ENCODE peak calls at places on chromosomes 11 and 22, in ten cellular contexts. H is PC-9, X is sigmoid colon, L is fibroblast of lung, K is WERI-Rb-1, E is dorsolateral prefrontal cortex, R is upper lobe of right lung, U is brain microvascular endothelial cell, F is left lung, O is stomach. M is an unnamed sample. For H3K27me3, the result is how much of the 10 kb centered on the place peaks cover.

GRCh38 chr11:99687320-99687719 is 666.6 kb downstream of the CNTN5 start:
- DNase-seq in E (no peak), K (no peak), R (no peak), X (no peak), H (no peak), L (no peak), F (no peak), O (no peak), U (no peak), M (no peak)

GRCh38 chr11:123430736-123431356 is 777 bp downstream of the GRAMD1B start:
- DNase-seq in U (peak), H (peak), X (peak), K (no peak), E (peak), R (peak), O (peak), F (peak), L (peak), M (no peak)

GRCh38 chr11:63937713-63938480 is 905 bp upstream of the NAA40 start:
- DNase-seq in X (no peak), U (no peak), O (no peak), R (no peak), E (no peak), K (no peak), F (no peak), H (peak), L (no peak), M (no peak)

GRCh38 chr22:41664490-41664889 is 24.2 kb downstream of the SNU13 start:
- DNase-seq in H (no peak), F (no peak), R (no peak), U (no peak), E (no peak), K (no peak), L (no peak), X (no peak), O (no peak), M (no peak)

GRCh38 chr11:1478544-1478943 is 8.0 kb downstream of the MOB2 start:
- DNase-seq in F (no peak), K (no peak), O (no peak), E (no peak), X (peak), H (no peak), R (peak), L (no peak), U (no peak), M (no peak)

GRCh38 chr22:20866716-20867115 is 7.9 kb downstream of the SNAP29 start:
- DNase-seq in H (no peak), O (no peak), F (no peak), E (no peak), L (no peak), U (no peak), K (no peak), X (no peak), R (no peak), M (no peak)

GRCh38 chr11:61134801-61135257 is 26.4 kb downstream of the VPS37C start:
- DNase-seq in X (peak), R (peak), E (no peak), K (no peak), O (no peak), H (no peak), F (no peak), L (no peak), U (no peak), M (no peak)

GRCh38 chr22:44891791-44892190 is 118.0 kb downstream of the PHF21B start:
- DNase-seq in H (no peak), O (no peak), U (no peak), F (no peak), K (no peak), E (no peak), L (no peak), X (no peak), R (peak), M (no peak)

GRCh38 chr11:57903441-57904123 is 120.1 kb upstream of the OR9Q1 start:
- DNase-seq in U (no peak), K (no peak), X (no peak), R (no peak), O (peak), E (peak), L (peak), F (peak), H (peak), M (peak)

GRCh38 chr11:68213555-68214172 is 568 bp upstream of the KMT5B start:
- DNase-seq in L (peak), K (peak), O (peak), H (peak), E (peak), X (peak), U (peak), F (peak), R (peak), M (peak)

GRCh38 chr11:61910473-61911123 is 6.8 kb downstream of the RAB3IL1 start:
- DNase-seq in O (no peak), H (no peak), U (no peak), L (no peak), X (peak), K (no peak), R (peak), F (no peak), E (no peak), M (no peak)

GRCh38 chr11:95939091-95939490 is 15.2 kb upstream of the MTMR2 start:
- DNase-seq in E (no peak), L (no peak), H (no peak), U (no peak), X (no peak), O (no peak), K (no peak), F (no peak), R (no peak), M (no peak)

GRCh38 chr22:30308518-30309230 is 18.1 kb downstream of the TBC1D10A start:
- DNase-seq in R (no peak), K (no peak), U (no peak), L (peak), O (no peak), E (no peak), H (no peak), F (no peak), X (peak), M (no peak)

GRCh38 chr22:25008666-25009065 is 56.1 kb downstream of the KIAA1671 start:
- DNase-seq in X (no peak), H (peak), K (no peak), L (no peak), F (no peak), E (no peak), U (no peak), R (no peak), O (no peak), M (peak)

GRCh38 chr22:28894320-28894719 is 10.9 kb downstream of the ZNRF3 start:
- DNase-seq in E (no peak), O (no peak), L (no peak), H (peak), U (no peak), X (no peak), F (no peak), K (peak), R (no peak), M (no peak)

GRCh38 chr11:116262370-116262769 is 510.4 kb downstream of the BUD13 start:
- DNase-seq in O (no peak), L (no peak), H (no peak), F (no peak), K (peak), U (no peak), X (no peak), E (no peak), R (no peak), M (no peak)

GRCh38 chr11:47593934-47594855 is at the start of gene C1QTNF4:
- DNase-seq in E (no peak), O (no peak), R (no peak), L (no peak), X (no peak), K (peak), U (no peak), H (no peak), F (no peak), M (no peak)

GRCh38 chr11:1854132-1854948 is 1.5 kb downstream of the LSP1 start:
- DNase-seq in X (no peak), F (no peak), L (no peak), K (no peak), R (no peak), U (no peak), O (no peak), E (no peak), H (no peak), M (no peak)

GRCh38 chr11:112615238-112615637 is 346.0 kb upstream of the NCAM1 start:
- DNase-seq in F (no peak), H (no peak), K (no peak), E (no peak), R (no peak), O (no peak), L (no peak), U (no peak), X (no peak), M (no peak)

GRCh38 chr11:60482361-60482760 is 10.2 kb upstream of the MS4A12 start:
- DNase-seq in X (no peak), R (no peak), L (no peak), O (no peak), K (no peak), U (no peak), F (peak), E (no peak), H (no peak), M (no peak)

GRCh38 chr22:21972293-21972779 is 10.3 kb downstream of the TOP3B start:
- DNase-seq in K (peak), R (no peak), H (no peak), U (peak), F (no peak), O (no peak), E (peak), L (no peak), X (no peak), M (no peak)

GRCh38 chr11:64406221-64406946 is 47.4 kb downstream of the RPS6KA4 start:
- DNase-seq in F (no peak), O (no peak), X (peak), U (no peak), H (no peak), R (no peak), K (no peak), E (no peak), L (no peak), M (no peak)

GRCh38 chr11:11876458-11876857 is 34.7 kb downstream of the USP47 start:
- DNase-seq in E (no peak), L (no peak), U (peak), K (no peak), R (no peak), H (no peak), F (no peak), X (no peak), O (no peak), M (no peak)

DNA sequence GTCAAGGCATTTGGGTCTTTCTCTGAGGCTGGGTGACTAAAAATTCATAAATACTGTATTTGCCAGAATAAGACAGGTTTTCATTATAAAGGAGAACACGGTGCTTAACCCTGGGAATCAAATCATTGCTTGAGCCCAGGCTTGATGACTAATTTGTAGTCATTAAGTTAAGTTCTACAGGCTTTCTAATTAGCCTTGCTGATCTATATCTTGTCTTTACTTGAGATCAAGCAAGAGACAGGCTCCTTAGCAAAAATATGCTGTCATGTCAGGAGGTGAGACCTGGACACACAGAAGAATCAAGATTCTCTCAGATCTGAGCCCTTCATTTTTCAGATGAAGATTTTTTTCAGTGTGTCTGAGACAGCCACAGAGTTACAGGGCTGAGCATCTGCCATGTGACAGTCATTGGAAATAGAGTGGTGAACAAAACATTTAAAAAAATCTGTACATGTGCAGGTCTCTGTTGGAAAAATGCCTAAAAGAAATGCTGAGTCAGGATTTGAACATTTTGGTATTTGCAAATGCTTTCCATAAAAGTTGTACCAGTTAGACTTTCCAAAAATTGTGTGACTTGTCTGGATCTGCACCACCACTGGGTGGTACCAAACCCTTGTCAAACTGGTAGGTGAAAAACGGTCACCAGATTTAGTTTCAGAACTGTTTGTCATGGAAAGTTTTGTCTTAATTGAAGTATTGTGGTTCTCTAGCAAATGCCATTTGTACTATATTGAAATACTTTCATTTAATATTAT is 14.7 kb downstream of the ACAT1 start:
- DNase-seq in L (peak), R (no peak), K (no peak), E (no peak), H (peak), F (no peak), O (no peak), X (no peak), U (no peak), M (no peak)
- TF ChIP-seq CTCF in L (no peak), R (no peak), K (no peak), E (no peak), H (peak), F (no peak), O (no peak), X (no peak), U (peak), M (no peak)

GRCh38 chr22:39917091-39917703 is 16.3 kb downstream of the GRAP2 start:
- DNase-seq in F (no peak), K (peak), E (no peak), U (no peak), X (no peak), L (no peak), H (no peak), O (no peak), R (no peak), M (no peak)

GRCh38 chr22:39914584-39914983 is 13.7 kb downstream of the GRAP2 start:
- DNase-seq in E (no peak), L (no peak), U (no peak), F (no peak), R (no peak), K (no peak), H (no peak), O (no peak), X (no peak), M (no peak)

GRCh38 chr22:39915295-39915726 is 14.4 kb downstream of the GRAP2 start:
- DNase-seq in X (no peak), K (no peak), L (no peak), R (no peak), H (no peak), O (no peak), F (no peak), E (no peak), U (no peak), M (no peak)

GRCh38 chr22:39917776-39918493 is 17.1 kb downstream of the GRAP2 start:
- DNase-seq in H (no peak), L (no peak), O (no peak), R (no peak), K (no peak), E (no peak), F (no peak), U (no peak), X (no peak), M (no peak)

DNA sequence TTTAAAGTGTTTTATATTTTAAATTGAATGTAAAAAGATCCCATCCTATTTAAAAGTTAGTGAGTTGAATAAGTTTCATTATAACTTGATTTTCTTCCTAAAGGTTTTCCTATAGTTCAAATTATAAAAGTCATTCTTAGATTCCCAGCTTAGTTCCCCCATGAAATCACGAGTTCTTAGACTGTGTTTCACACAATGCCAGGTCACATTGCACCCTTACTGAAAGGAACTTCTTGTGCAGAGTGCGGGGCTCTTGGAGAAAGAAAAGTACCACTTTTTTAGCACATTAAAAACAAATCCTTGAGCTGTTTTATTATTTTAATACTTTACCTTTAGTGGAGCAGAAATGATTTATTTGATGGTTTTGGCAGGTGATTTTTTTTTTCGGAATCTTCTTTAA is 15.6 kb downstream of the GRAP2 start:
- DNase-seq in U (no peak), X (no peak), O (no peak), K (no peak), L (no peak), H (no peak), R (no peak), F (no peak), E (no peak), M (no peak)
- H3K27me3 ChIP-seq in U (under half), X (under half), O (under half), K (under half), L (under half), H (half or more), R (under half), F (half or more), E (under half), M (under half)

GRCh38 chr22:23313791-23314567 is 133.7 kb downstream of the BCR start:
- DNase-seq in L (no peak), F (no peak), O (no peak), U (no peak), K (no peak), X (no peak), E (no peak), H (no peak), R (no peak), M (no peak)

DNA sequence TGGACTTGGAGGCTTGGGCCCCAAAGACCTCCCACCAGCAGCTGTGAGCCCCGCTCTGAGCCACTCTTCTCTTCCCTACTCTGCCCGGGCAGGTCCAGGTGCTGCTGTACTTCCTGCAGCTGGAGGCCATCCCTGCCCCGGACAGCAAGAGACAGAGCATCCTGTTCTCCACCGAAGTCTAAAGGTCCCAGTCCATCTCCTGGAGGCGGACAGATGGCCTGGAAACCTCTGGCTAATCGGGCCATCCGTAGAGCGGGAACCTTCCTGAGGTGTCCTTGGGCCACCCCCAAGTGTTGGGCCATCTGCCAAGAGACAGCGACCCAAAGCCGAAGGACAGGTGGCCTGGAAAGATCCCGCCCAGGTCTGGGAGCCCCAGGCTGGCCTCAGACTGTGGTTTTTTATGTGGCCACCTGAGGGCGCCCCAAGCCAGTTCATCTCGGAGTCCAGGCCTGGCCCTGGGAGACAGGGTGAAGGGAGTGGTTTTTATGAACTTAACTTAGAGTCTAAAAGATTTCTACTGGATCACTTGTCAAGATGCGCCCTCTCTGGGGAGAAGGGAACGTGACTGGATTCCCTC is 135.1 kb downstream of the BCR start:
- DNase-seq in U (peak), K (peak), F (no peak), L (peak), E (peak), R (peak), O (peak), H (no peak), X (peak), M (no peak)
- TF ChIP-seq CTCF in U (peak), K (peak), F (peak), L (peak), E (peak), R (peak), O (peak), H (peak), X (peak), M (peak)

DNA sequence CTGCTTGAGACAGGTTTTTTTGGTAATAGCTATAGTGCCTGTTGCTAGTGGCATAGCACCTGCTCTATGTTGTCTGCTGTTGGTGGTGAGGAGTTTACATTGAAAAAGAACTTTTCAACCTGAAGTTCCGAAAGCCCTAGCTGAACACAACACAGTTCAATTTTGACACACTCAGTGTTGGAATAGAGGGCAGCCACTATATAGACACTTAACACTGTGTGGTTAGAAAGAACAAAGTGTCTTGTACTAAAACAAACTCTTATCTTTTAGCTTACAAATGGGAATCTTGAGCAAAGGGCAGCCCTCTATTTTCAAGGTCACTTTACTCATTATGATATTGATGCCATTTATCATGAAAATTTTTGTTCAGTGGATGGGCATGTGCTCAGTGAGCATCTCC is 18.4 kb downstream of the TBCEL start:
- DNase-seq in K (no peak), X (no peak), O (no peak), L (no peak), F (no peak), U (no peak), H (no peak), R (no peak), E (no peak), M (no peak)
- H3K27me3 ChIP-seq in K (under half), X (under half), O (under half), L (under half), F (under half), U (under half), H (under half), R (under half), E (under half), M (under half)

GRCh38 chr11:129911298-129911697 is 15.9 kb upstream of the NFRKB start:
- DNase-seq in U (peak), O (no peak), E (no peak), X (no peak), K (no peak), R (no peak), H (no peak), F (no peak), L (peak), M (no peak)

GRCh38 chr11:129905402-129905801 is 10.0 kb upstream of the NFRKB start:
- DNase-seq in U (no peak), H (no peak), L (no peak), F (no peak), O (no peak), E (no peak), R (no peak), X (no peak), K (no peak), M (no peak)

GRCh38 chr11:129910360-129910759 is 15.0 kb upstream of the NFRKB start:
- DNase-seq in K (no peak), E (no peak), U (no peak), R (no peak), F (no peak), X (no peak), H (no peak), O (no peak), L (no peak), M (no peak)
- TF ChIP-seq CTCF in K (no peak), E (no peak), U (no peak), R (no peak), F (no peak), X (no peak), H (no peak), O (no peak), L (no peak), M (no peak)

GRCh38 chr11:33551051-33551450 is 149.6 kb downstream of the C11orf91 start:
- DNase-seq in E (no peak), K (no peak), R (no peak), H (no peak), O (no peak), L (peak), U (no peak), X (no peak), F (no peak), M (no peak)
- H3K27me3 ChIP-seq in E (under half), K (under half), R (under half), H (under half), O (under half), L (under half), U (under half), X (under half), F (under half), M (under half)

DNA sequence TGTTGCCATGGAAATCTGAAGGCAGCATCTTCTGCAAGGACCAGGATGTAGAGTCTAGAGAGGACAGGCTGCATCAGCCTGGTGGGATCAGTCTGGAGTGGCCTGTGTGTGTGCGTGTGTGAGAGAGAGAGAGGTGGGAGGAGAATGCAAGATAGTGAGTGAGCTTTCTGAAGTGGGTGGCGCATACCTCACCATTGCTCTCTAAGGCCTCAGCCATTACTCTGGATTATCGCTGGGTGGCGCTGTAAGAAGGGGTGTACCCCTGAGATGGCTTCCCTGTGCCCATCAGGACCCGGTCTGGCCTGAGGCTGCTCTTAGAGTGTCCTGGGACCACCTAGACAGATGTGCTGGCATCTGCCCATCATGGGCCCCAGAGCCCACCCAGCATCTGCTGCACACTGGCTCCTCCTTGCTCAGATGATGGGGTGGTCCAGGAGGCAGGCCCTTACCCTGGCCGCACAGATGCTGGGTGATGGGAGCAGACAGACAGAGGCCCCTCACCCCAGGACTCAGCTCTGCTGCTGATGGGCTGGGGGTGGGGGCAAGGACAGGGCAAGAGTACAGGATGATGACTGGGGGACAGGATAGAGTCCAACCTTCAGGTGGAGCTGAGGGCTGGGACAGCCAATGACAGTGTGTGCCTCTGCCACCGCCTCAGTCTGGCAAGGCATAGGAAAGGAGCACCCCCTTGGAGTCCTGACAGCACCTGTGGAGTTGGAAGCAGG is 25.7 kb upstream of the TUB start:
- DNase-seq in R (no peak), E (no peak), H (no peak), K (no peak), U (no peak), L (no peak), O (peak), X (peak), F (peak), M (no peak)
- TF ChIP-seq CTCF in R (no peak), E (no peak), H (peak), K (peak), U (peak), L (no peak), O (no peak), X (no peak), F (no peak), M (peak)

M was measured in kidney epithelial cell.